ENCODE peak calls at places on chromosomes 4 and X, in seven cellular contexts. P is RWPE2, D is small intestine, R is fibroblast of lung, N is left ventricle myocardium inferior, S is H1, A is Caco-2. J is an unnamed sample. For H3K4me1, the result is how much of the 10 kb centered on the place peaks cover.

GRCh38 chr4:24896056-24896455 is 16.8 kb downstream of the CCDC149 start:
- DNase-seq in A (no peak), P (no peak), N (no peak), R (no peak), D (peak), S (no peak), J (no peak)

GRCh38 chr4:8765084-8765483 is 106.6 kb downstream of the HMX1 start:
- DNase-seq in D (no peak), P (peak), A (no peak), R (no peak), N (peak), S (no peak), J (peak)

GRCh38 chr4:147019061-147019460 is 73.4 kb upstream of the TTC29 start:
- DNase-seq in N (peak), P (no peak), R (peak), A (peak), D (peak), S (no peak), J (peak)

GRCh38 chr4:25172964-25173917 is 13.0 kb upstream of the SEPSECS start:
- DNase-seq in D (no peak), A (no peak), P (peak), S (no peak), R (peak), N (no peak), J (peak)

GRCh38 chr4:8184061-8184460 is 15.0 kb upstream of the SH3TC1 start:
- DNase-seq in S (no peak), D (no peak), R (peak), N (no peak), P (no peak), A (no peak), J (no peak)

GRCh38 chr4:169795585-169795984 is 37.8 kb upstream of the HPF1 start:
- DNase-seq in N (no peak), A (no peak), P (no peak), D (no peak), R (peak), S (no peak), J (no peak)

GRCh38 chr4:5750052-5750950 is 39.3 kb downstream of the EVC start:
- DNase-seq in R (peak), N (no peak), P (no peak), S (no peak), D (no peak), A (no peak), J (no peak)

GRCh38 chrX:96685205-96686099 is 810 bp downstream of the DIAPH2 start:
- DNase-seq in N (peak), P (no peak), S (no peak), A (peak), R (peak), D (peak), J (peak)

GRCh38 chrX:130171446-130172126 is at the start of gene RAB33A:
- DNase-seq in S (no peak), R (peak), A (peak), P (no peak), D (no peak), N (peak), J (no peak)

GRCh38 chrX:37802028-37802427 is 22.2 kb downstream of the CYBB start:
- DNase-seq in P (no peak), S (no peak), D (no peak), N (no peak), A (no peak), R (peak), J (no peak)

GRCh38 chrX:37796805-37797204 is 16.9 kb downstream of the CYBB start:
- DNase-seq in S (no peak), R (peak), A (no peak), N (peak), D (no peak), P (no peak), J (no peak)

GRCh38 chrX:37796302-37796701 is 16.4 kb downstream of the CYBB start:
- DNase-seq in P (no peak), S (no peak), A (no peak), R (no peak), N (no peak), D (no peak), J (no peak)

GRCh38 chrX:37803057-37803456 is 23.2 kb downstream of the CYBB start:
- DNase-seq in A (no peak), P (no peak), D (no peak), S (no peak), R (no peak), N (no peak), J (no peak)

GRCh38 chrX:37800762-37801161 is 20.9 kb downstream of the CYBB start:
- DNase-seq in P (no peak), S (no peak), D (no peak), N (no peak), A (no peak), R (no peak), J (no peak)
- H3K4me1 ChIP-seq in P (under half), S (under half), D (under half), N (under half), A (under half), R (under half), J (under half)

GRCh38 chr4:94562285-94562684 is 110.5 kb downstream of the PDLIM5 start:
- DNase-seq in N (no peak), R (no peak), D (no peak), P (no peak), A (no peak), S (no peak), J (no peak)
- H3K4me1 ChIP-seq in N (half or more), R (under half), D (under half), P (under half), A (half or more), S (under half), J (under half)

DNA sequence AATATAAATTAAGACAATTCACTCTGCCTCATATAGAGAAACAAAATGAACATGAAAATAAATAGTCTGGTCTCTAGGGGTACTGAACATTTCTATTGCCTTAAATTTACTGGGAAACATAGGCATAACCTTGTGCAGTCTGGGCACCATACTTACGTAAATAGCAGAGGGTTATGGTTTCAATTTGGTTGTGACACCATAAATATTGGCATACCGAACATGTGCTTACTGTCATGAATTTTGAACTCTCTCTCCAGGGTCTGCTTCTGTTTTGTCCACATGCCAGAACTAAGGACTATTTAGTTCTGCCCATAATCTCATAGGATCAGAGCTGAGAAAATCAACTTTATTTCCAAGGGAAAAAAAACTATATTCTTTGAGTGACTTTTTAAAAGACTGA is 17.6 kb downstream of the PDGFC start:
- DNase-seq in R (no peak), A (no peak), D (no peak), N (no peak), S (no peak), P (no peak), J (no peak)
- H3K4me1 ChIP-seq in R (under half), A (under half), D (under half), N (half or more), S (under half), P (half or more), J (under half)

DNA sequence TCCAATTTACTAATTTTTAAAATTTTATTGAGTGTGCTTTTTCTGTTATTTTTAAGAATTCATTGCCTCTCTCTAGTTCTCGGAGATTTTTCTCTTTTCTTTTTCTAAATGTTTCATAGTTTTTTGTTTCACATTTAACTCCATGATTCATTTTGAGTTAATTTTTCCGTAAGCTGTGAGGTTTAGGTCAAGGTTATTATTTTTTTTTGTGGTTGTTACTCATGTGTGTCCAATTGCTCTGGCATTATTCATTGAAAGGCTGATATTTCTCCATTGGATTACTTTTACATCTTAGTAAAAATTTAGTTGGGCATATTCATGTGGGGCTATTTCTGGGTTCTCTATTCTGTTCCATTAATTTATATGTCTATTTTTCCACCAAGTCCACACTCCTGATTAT is 220.8 kb downstream of the MID1IP1 start:
- DNase-seq in N (no peak), S (no peak), P (no peak), D (no peak), R (peak), A (no peak), J (no peak)
- H3K4me1 ChIP-seq in N (under half), S (under half), P (under half), D (under half), R (under half), A (under half), J (under half)